ENCODE peak calls at places on chromosomes 3 and 15, in four cellular contexts. One of them, this sample, is unnamed.

GRCh38 chr15:45618813-45619212 is 16.0 kb upstream of the SQOR start:
- DNase-seq in hepatocyte: no peak
- DNase-seq in pancreas: no peak
- DNase-seq in activated B cell treated with CpG ODN at 0.5 μM for 24 hours: no peak
- DNase-seq in this sample: no peak

GRCh38 chr3:69116897-69117296 is 5.5 kb downstream of the LMOD3 start:
- DNase-seq in hepatocyte: no peak
- DNase-seq in activated B cell treated with CpG ODN at 0.5 μM for 24 hours: no peak
- DNase-seq in pancreas: no peak
- DNase-seq in this sample: no peak

GRCh38 chr15:62868507-62868906 is 174.0 kb upstream of the TPM1 start:
- DNase-seq in activated B cell treated with CpG ODN at 0.5 μM for 24 hours: no peak
- DNase-seq in hepatocyte: no peak
- DNase-seq in pancreas: no peak
- DNase-seq in this sample: no peak

GRCh38 chr3:157275832-157276231 is 115.9 kb upstream of the CCNL1 start:
- DNase-seq in activated B cell treated with CpG ODN at 0.5 μM for 24 hours: no peak
- DNase-seq in pancreas: no peak
- DNase-seq in hepatocyte: no peak
- DNase-seq in this sample: no peak

GRCh38 chr3:103006541-103006940 is 571.7 kb downstream of the ZPLD1 start:
- DNase-seq in hepatocyte: no peak
- DNase-seq in pancreas: no peak
- DNase-seq in activated B cell treated with CpG ODN at 0.5 μM for 24 hours: no peak
- DNase-seq in this sample: no peak

GRCh38 chr3:110814170-110815007 is 257.2 kb upstream of the NECTIN3 start:
- DNase-seq in activated B cell treated with CpG ODN at 0.5 μM for 24 hours: no peak
- DNase-seq in pancreas: no peak
- DNase-seq in hepatocyte: peak; percentile 23
- DNase-seq in this sample: no peak

GRCh38 chr3:177351757-177352158 is 154.5 kb upstream of the TBL1XR1 start:
- DNase-seq in pancreas: no peak
- DNase-seq in activated B cell treated with CpG ODN at 0.5 μM for 24 hours: no peak
- DNase-seq in hepatocyte: no peak
- DNase-seq in this sample: no peak

GRCh38 chr3:71062037-71062919 is 521.2 kb downstream of the FOXP1 start:
- DNase-seq in activated B cell treated with CpG ODN at 0.5 μM for 24 hours: no peak
- DNase-seq in pancreas: no peak
- DNase-seq in hepatocyte: no peak
- DNase-seq in this sample: no peak

GRCh38 chr3:191331443-191331842 is 1.1 kb upstream of the UTS2B start:
- DNase-seq in pancreas: no peak
- DNase-seq in hepatocyte: no peak
- DNase-seq in activated B cell treated with CpG ODN at 0.5 μM for 24 hours: no peak
- DNase-seq in this sample: no peak

GRCh38 chr3:118146658-118147375 is 887.8 kb downstream of the IGSF11 start:
- DNase-seq in activated B cell treated with CpG ODN at 0.5 μM for 24 hours: no peak
- DNase-seq in pancreas: no peak
- DNase-seq in hepatocyte: no peak
- DNase-seq in this sample: no peak

GRCh38 chr3:6492306-6492705 is 368.6 kb upstream of the GRM7 start:
- DNase-seq in activated B cell treated with CpG ODN at 0.5 μM for 24 hours: no peak
- DNase-seq in pancreas: no peak
- DNase-seq in hepatocyte: no peak
- DNase-seq in this sample: no peak

GRCh38 chr3:41317718-41318117 is 118.4 kb downstream of the CTNNB1 start:
- DNase-seq in hepatocyte: peak; percentile 30
- DNase-seq in pancreas: no peak
- DNase-seq in activated B cell treated with CpG ODN at 0.5 μM for 24 hours: no peak
- DNase-seq in this sample: no peak

GRCh38 chr15:87736401-87736800 is 520.1 kb downstream of the NTRK3 start:
- DNase-seq in hepatocyte: no peak
- DNase-seq in pancreas: no peak
- DNase-seq in activated B cell treated with CpG ODN at 0.5 μM for 24 hours: no peak
- DNase-seq in this sample: no peak

GRCh38 chr15:75891895-75892294 is 11.8 kb upstream of the FBXO22 start:
- DNase-seq in pancreas: no peak
- DNase-seq in hepatocyte: peak; percentile 45
- DNase-seq in activated B cell treated with CpG ODN at 0.5 μM for 24 hours: no peak
- DNase-seq in this sample: no peak

GRCh38 chr3:123620338-123620737 is 35.5 kb upstream of the HACD2 start:
- DNase-seq in pancreas: no peak
- DNase-seq in hepatocyte: no peak
- DNase-seq in activated B cell treated with CpG ODN at 0.5 μM for 24 hours: no peak
- DNase-seq in this sample: no peak

GRCh38 chr3:120227710-120228347 is 57.2 kb downstream of the GPR156 start:
- DNase-seq in pancreas: no peak
- DNase-seq in hepatocyte: no peak
- DNase-seq in activated B cell treated with CpG ODN at 0.5 μM for 24 hours: no peak
- DNase-seq in this sample: no peak

DNA sequence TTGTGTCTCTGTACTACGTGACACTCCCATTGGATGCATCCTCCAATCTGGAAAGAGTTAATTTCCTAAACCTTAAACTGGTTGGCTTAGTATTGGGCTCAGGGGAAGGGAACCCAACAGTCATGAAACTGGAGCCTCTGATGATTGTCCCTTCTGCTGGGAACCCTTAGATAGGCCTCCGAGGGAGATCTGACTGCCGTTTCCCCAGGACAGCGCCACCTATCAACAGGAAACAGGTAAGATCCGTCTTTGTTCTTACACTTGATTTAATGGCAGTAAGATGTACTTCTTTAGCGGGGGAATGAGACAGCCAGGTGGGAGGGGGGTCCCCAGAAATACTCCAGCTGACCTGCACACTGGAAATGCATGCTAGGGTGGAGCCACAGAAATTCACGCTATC is 1749.6 kb downstream of the SI start:
- DNase-seq in activated B cell treated with CpG ODN at 0.5 μM for 24 hours: no peak
- DNase-seq in pancreas: no peak
- DNase-seq in hepatocyte: no peak
- DNase-seq in this sample: no peak
- TF ChIP-seq CTCF in activated B cell treated with CpG ODN at 0.5 μM for 24 hours: no peak
- TF ChIP-seq CTCF in pancreas: no peak
- TF ChIP-seq CTCF in hepatocyte: no peak
- TF ChIP-seq CTCF in this sample: no peak

GRCh38 chr3:33884204-33884561 is 85.8 kb downstream of the PDCD6IP start:
- DNase-seq in pancreas: no peak
- DNase-seq in hepatocyte: no peak
- DNase-seq in activated B cell treated with CpG ODN at 0.5 μM for 24 hours: no peak
- DNase-seq in this sample: no peak
- TF ChIP-seq CTCF in pancreas: no peak
- TF ChIP-seq CTCF in hepatocyte: peak; percentile 6
- TF ChIP-seq CTCF in activated B cell treated with CpG ODN at 0.5 μM for 24 hours: no peak
- TF ChIP-seq CTCF in this sample: no peak

DNA sequence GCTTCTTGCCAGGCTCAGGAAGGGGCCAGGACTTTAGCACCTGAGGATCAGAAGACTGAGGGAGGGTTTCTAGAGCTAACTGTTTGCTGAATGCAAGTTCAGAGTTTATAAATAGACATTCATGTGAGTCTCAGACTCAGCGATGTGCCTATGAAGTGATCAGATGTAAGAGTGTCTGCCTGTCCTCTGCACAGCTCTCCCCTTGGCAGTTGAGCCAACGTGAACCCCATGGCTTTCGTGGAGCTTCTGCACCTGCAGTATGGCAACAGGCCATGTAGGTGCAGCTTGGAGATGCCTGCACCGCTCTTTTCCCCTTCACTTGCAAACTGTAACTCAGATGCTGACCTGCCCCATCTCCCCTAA is 141.9 kb downstream of the CHDH start:
- DNase-seq in hepatocyte: no peak
- DNase-seq in pancreas: no peak
- DNase-seq in activated B cell treated with CpG ODN at 0.5 μM for 24 hours: no peak
- DNase-seq in this sample: no peak
- TF ChIP-seq CTCF in hepatocyte: no peak
- TF ChIP-seq CTCF in pancreas: no peak
- TF ChIP-seq CTCF in activated B cell treated with CpG ODN at 0.5 μM for 24 hours: no peak
- TF ChIP-seq CTCF in this sample: no peak

GRCh38 chr3:186790261-186790981 is 7.0 kb downstream of the EIF4A2 start:
- DNase-seq in activated B cell treated with CpG ODN at 0.5 μM for 24 hours: no peak
- DNase-seq in hepatocyte: no peak
- DNase-seq in pancreas: no peak
- DNase-seq in this sample: no peak
- TF ChIP-seq CTCF in activated B cell treated with CpG ODN at 0.5 μM for 24 hours: no peak
- TF ChIP-seq CTCF in hepatocyte: no peak
- TF ChIP-seq CTCF in pancreas: no peak
- TF ChIP-seq CTCF in this sample: no peak

GRCh38 chr3:64213224-64213893 is 11.9 kb downstream of the PRICKLE2 start:
- DNase-seq in hepatocyte: no peak
- DNase-seq in activated B cell treated with CpG ODN at 0.5 μM for 24 hours: no peak
- DNase-seq in pancreas: no peak
- DNase-seq in this sample: no peak
- TF ChIP-seq CTCF in hepatocyte: no peak
- TF ChIP-seq CTCF in activated B cell treated with CpG ODN at 0.5 μM for 24 hours: no peak
- TF ChIP-seq CTCF in pancreas: no peak
- TF ChIP-seq CTCF in this sample: no peak

DNA sequence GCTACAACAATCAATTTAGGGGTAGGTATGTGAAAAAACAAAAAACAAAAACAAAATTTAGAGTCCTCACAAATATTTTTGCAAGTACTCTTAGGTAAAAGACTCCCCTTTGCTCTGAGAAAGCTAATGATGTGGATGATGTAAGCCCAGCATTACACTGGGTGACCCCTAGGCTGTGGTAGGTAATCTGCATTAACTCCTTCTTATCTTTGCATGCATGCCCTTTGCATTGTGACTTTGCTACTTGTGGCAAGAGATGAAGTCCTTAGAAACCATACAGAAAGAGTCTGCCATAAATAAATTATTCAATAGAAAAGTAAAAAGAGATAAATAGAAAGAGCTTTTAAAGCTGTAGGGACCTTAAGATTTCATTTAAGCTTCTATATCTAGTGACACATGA is 159.7 kb upstream of the MBNL1 start:
- DNase-seq in hepatocyte: no peak
- DNase-seq in pancreas: no peak
- DNase-seq in activated B cell treated with CpG ODN at 0.5 μM for 24 hours: no peak
- DNase-seq in this sample: no peak
- TF ChIP-seq CTCF in hepatocyte: no peak
- TF ChIP-seq CTCF in pancreas: no peak
- TF ChIP-seq CTCF in activated B cell treated with CpG ODN at 0.5 μM for 24 hours: no peak
- TF ChIP-seq CTCF in this sample: no peak

DNA sequence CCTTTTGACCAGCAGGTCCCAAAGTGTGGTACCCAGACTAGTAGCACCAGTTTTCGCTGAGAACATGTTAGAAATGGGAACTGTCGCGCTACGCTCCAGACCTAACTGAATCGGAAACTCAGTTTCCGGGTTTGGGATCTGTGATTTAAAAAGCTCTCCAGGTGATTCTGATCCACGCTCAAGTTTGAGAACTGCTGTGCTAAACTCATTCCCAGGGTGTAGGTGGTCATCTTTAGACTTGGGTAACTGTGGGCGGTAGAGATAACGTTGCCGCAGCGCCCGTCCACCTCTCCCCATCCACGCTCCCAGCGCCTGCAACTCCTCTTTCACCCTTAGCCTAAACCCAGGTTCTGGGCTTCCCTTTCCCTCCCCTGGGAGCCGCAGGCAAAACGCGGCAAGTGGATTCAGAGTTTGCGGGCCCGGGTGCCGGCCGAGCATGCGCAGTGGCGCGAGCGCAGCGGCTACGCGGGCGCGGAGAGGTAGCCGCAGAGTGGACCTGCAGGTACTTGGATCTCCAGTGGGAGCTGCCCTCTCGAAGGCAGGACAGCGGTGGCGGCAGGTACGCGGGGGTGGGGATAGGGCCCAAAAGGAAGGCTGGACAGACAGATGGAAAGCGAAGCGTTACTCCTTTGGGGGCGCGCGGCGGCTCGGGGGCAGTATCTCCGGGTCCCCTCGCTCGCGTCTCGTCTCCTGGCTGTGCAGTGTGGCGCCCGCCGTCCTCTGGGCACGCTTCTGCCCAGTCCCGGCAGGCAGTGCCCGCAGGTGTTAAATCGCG is at the start of gene PLS1:
- DNase-seq in activated B cell treated with CpG ODN at 0.5 μM for 24 hours: peak; percentile 89
- DNase-seq in hepatocyte: peak; percentile 91
- DNase-seq in pancreas: peak; percentile 91
- DNase-seq in this sample: peak; percentile 87
- TF ChIP-seq CTCF in activated B cell treated with CpG ODN at 0.5 μM for 24 hours: no peak
- TF ChIP-seq CTCF in hepatocyte: no peak
- TF ChIP-seq CTCF in pancreas: no peak
- TF ChIP-seq CTCF in this sample: no peak